ENCODE peak calls at places on chromosomes 3 and 15, in eight cellular contexts. One of them, this sample, is unnamed.

GRCh38 chr3:101454629-101455028 is 58.4 kb downstream of the SENP7 start:
- DNase-seq in GF-D8: no peak
- DNase-seq in AG08395: no peak
- DNase-seq in dorsolateral prefrontal cortex: no peak
- DNase-seq in NCI-H1436: no peak
- DNase-seq in NCI-H1694 treated with DMSO at 0.1 percent for 48 hours: no peak
- DNase-seq in activated effector memory CD4-positive, alpha-beta T cell treated with Interleukin-2 at 50 U/mL for 16 hours: no peak
- DNase-seq in activated naive CD8-positive, alpha-beta T cell treated with anti-CD3 and anti-CD28 coated beads for 36 hours: no peak
- DNase-seq in this sample: no peak

GRCh38 chr3:7285502-7285901 is 424.6 kb downstream of the GRM7 start:
- DNase-seq in GF-D8: no peak
- DNase-seq in AG08395: no peak
- DNase-seq in dorsolateral prefrontal cortex: no peak
- DNase-seq in NCI-H1436: no peak
- DNase-seq in NCI-H1694 treated with DMSO at 0.1 percent for 48 hours: no peak
- DNase-seq in activated effector memory CD4-positive, alpha-beta T cell treated with Interleukin-2 at 50 U/mL for 16 hours: no peak
- DNase-seq in activated naive CD8-positive, alpha-beta T cell treated with anti-CD3 and anti-CD28 coated beads for 36 hours: no peak
- DNase-seq in this sample: no peak

GRCh38 chr3:179713643-179714090 is 60.8 kb downstream of the USP13 start:
- DNase-seq in GF-D8: no peak
- DNase-seq in AG08395: peak; percentile 53
- DNase-seq in dorsolateral prefrontal cortex: no peak
- DNase-seq in NCI-H1436: no peak
- DNase-seq in NCI-H1694 treated with DMSO at 0.1 percent for 48 hours: no peak
- DNase-seq in activated effector memory CD4-positive, alpha-beta T cell treated with Interleukin-2 at 50 U/mL for 16 hours: no peak
- DNase-seq in activated naive CD8-positive, alpha-beta T cell treated with anti-CD3 and anti-CD28 coated beads for 36 hours: no peak
- DNase-seq in this sample: no peak

GRCh38 chr3:136311971-136312370 is 61.8 kb downstream of the PCCB start:
- DNase-seq in GF-D8: no peak
- DNase-seq in AG08395: no peak
- DNase-seq in dorsolateral prefrontal cortex: no peak
- DNase-seq in NCI-H1436: no peak
- DNase-seq in NCI-H1694 treated with DMSO at 0.1 percent for 48 hours: no peak
- DNase-seq in activated effector memory CD4-positive, alpha-beta T cell treated with Interleukin-2 at 50 U/mL for 16 hours: no peak
- DNase-seq in activated naive CD8-positive, alpha-beta T cell treated with anti-CD3 and anti-CD28 coated beads for 36 hours: no peak
- DNase-seq in this sample: no peak

GRCh38 chr3:188066141-188066540 is 87.8 kb upstream of the LPP start:
- DNase-seq in GF-D8: no peak
- DNase-seq in AG08395: peak; percentile 23
- DNase-seq in dorsolateral prefrontal cortex: no peak
- DNase-seq in NCI-H1436: no peak
- DNase-seq in NCI-H1694 treated with DMSO at 0.1 percent for 48 hours: no peak
- DNase-seq in activated effector memory CD4-positive, alpha-beta T cell treated with Interleukin-2 at 50 U/mL for 16 hours: no peak
- DNase-seq in activated naive CD8-positive, alpha-beta T cell treated with anti-CD3 and anti-CD28 coated beads for 36 hours: no peak
- DNase-seq in this sample: no peak

GRCh38 chr3:54681706-54682105 is 246.2 kb downstream of the LRTM1 start:
- DNase-seq in GF-D8: no peak
- DNase-seq in AG08395: no peak
- DNase-seq in dorsolateral prefrontal cortex: no peak
- DNase-seq in NCI-H1436: no peak
- DNase-seq in NCI-H1694 treated with DMSO at 0.1 percent for 48 hours: no peak
- DNase-seq in activated effector memory CD4-positive, alpha-beta T cell treated with Interleukin-2 at 50 U/mL for 16 hours: no peak
- DNase-seq in activated naive CD8-positive, alpha-beta T cell treated with anti-CD3 and anti-CD28 coated beads for 36 hours: no peak
- DNase-seq in this sample: no peak

GRCh38 chr3:30437172-30437571 is 169.2 kb upstream of the TGFBR2 start:
- DNase-seq in GF-D8: no peak
- DNase-seq in AG08395: no peak
- DNase-seq in dorsolateral prefrontal cortex: no peak
- DNase-seq in NCI-H1436: no peak
- DNase-seq in NCI-H1694 treated with DMSO at 0.1 percent for 48 hours: no peak
- DNase-seq in activated effector memory CD4-positive, alpha-beta T cell treated with Interleukin-2 at 50 U/mL for 16 hours: no peak
- DNase-seq in activated naive CD8-positive, alpha-beta T cell treated with anti-CD3 and anti-CD28 coated beads for 36 hours: no peak
- DNase-seq in this sample: peak; percentile 60

GRCh38 chr3:4498446-4498845 is 5.3 kb downstream of the ITPR1 start:
- DNase-seq in GF-D8: no peak
- DNase-seq in AG08395: no peak
- DNase-seq in dorsolateral prefrontal cortex: no peak
- DNase-seq in NCI-H1436: no peak
- DNase-seq in NCI-H1694 treated with DMSO at 0.1 percent for 48 hours: no peak
- DNase-seq in activated effector memory CD4-positive, alpha-beta T cell treated with Interleukin-2 at 50 U/mL for 16 hours: no peak
- DNase-seq in activated naive CD8-positive, alpha-beta T cell treated with anti-CD3 and anti-CD28 coated beads for 36 hours: no peak
- DNase-seq in this sample: no peak

GRCh38 chr3:37910666-37911400 is 49.2 kb downstream of the CTDSPL start:
- DNase-seq in GF-D8: no peak
- DNase-seq in AG08395: no peak
- DNase-seq in dorsolateral prefrontal cortex: no peak
- DNase-seq in NCI-H1436: no peak
- DNase-seq in NCI-H1694 treated with DMSO at 0.1 percent for 48 hours: no peak
- DNase-seq in activated effector memory CD4-positive, alpha-beta T cell treated with Interleukin-2 at 50 U/mL for 16 hours: no peak
- DNase-seq in activated naive CD8-positive, alpha-beta T cell treated with anti-CD3 and anti-CD28 coated beads for 36 hours: no peak
- DNase-seq in this sample: no peak

GRCh38 chr15:78298983-78299301 is 467 bp downstream of the SKIC8 start:
- DNase-seq in GF-D8: no peak
- DNase-seq in AG08395: peak; percentile 49
- DNase-seq in dorsolateral prefrontal cortex: no peak
- DNase-seq in NCI-H1436: no peak
- DNase-seq in NCI-H1694 treated with DMSO at 0.1 percent for 48 hours: no peak
- DNase-seq in activated effector memory CD4-positive, alpha-beta T cell treated with Interleukin-2 at 50 U/mL for 16 hours: no peak
- DNase-seq in activated naive CD8-positive, alpha-beta T cell treated with anti-CD3 and anti-CD28 coated beads for 36 hours: no peak
- DNase-seq in this sample: no peak

GRCh38 chr3:166013073-166013679 is 176.0 kb upstream of the BCHE start:
- DNase-seq in GF-D8: no peak
- DNase-seq in AG08395: no peak
- DNase-seq in dorsolateral prefrontal cortex: no peak
- DNase-seq in NCI-H1436: peak; percentile 19
- DNase-seq in NCI-H1694 treated with DMSO at 0.1 percent for 48 hours: peak; percentile 34
- DNase-seq in activated effector memory CD4-positive, alpha-beta T cell treated with Interleukin-2 at 50 U/mL for 16 hours: no peak
- DNase-seq in activated naive CD8-positive, alpha-beta T cell treated with anti-CD3 and anti-CD28 coated beads for 36 hours: no peak
- DNase-seq in this sample: no peak

GRCh38 chr15:51696566-51696965 is 15.3 kb downstream of the SCG3 start:
- DNase-seq in GF-D8: no peak
- DNase-seq in AG08395: no peak
- DNase-seq in dorsolateral prefrontal cortex: no peak
- DNase-seq in NCI-H1436: no peak
- DNase-seq in NCI-H1694 treated with DMSO at 0.1 percent for 48 hours: no peak
- DNase-seq in activated effector memory CD4-positive, alpha-beta T cell treated with Interleukin-2 at 50 U/mL for 16 hours: no peak
- DNase-seq in activated naive CD8-positive, alpha-beta T cell treated with anti-CD3 and anti-CD28 coated beads for 36 hours: no peak
- DNase-seq in this sample: no peak